ENCODE peak calls at places on chromosomes 6 and 20, in nine cellular contexts. One of them, this sample, is unnamed.

GRCh38 chr6:50271266-50271665 is 221.5 kb upstream of the DEFB112 start:
- DNase-seq in esophagus squamous epithelium: no peak
- DNase-seq in heart left ventricle: no peak
- DNase-seq in cardiac muscle cell: no peak
- DNase-seq in ovary: no peak
- DNase-seq in lower lobe of right lung: no peak
- DNase-seq in mammary epithelial cell: peak; percentile 65
- DNase-seq in breast epithelium: no peak
- DNase-seq in CD8-positive, alpha-beta T cell: no peak
- DNase-seq in this sample: no peak

GRCh38 chr6:3894535-3895302 is 45.5 kb downstream of the FAM50B start:
- DNase-seq in mammary epithelial cell: no peak
- DNase-seq in CD8-positive, alpha-beta T cell: no peak
- DNase-seq in lower lobe of right lung: no peak
- DNase-seq in heart left ventricle: no peak
- DNase-seq in cardiac muscle cell: no peak
- DNase-seq in esophagus squamous epithelium: no peak
- DNase-seq in ovary: no peak
- DNase-seq in breast epithelium: no peak
- DNase-seq in this sample: no peak

GRCh38 chr6:105608711-105609374 is 206.0 kb upstream of the PREP start:
- DNase-seq in CD8-positive, alpha-beta T cell: no peak
- DNase-seq in mammary epithelial cell: peak; percentile 84
- DNase-seq in esophagus squamous epithelium: no peak
- DNase-seq in lower lobe of right lung: peak; percentile 43
- DNase-seq in breast epithelium: no peak
- DNase-seq in cardiac muscle cell: peak; percentile 56
- DNase-seq in ovary: no peak
- DNase-seq in heart left ventricle: no peak
- DNase-seq in this sample: no peak

GRCh38 chr6:140909156-140909555 is 1223.6 kb upstream of the GJE1 start:
- DNase-seq in mammary epithelial cell: peak; percentile 46
- DNase-seq in breast epithelium: no peak
- DNase-seq in cardiac muscle cell: no peak
- DNase-seq in esophagus squamous epithelium: no peak
- DNase-seq in heart left ventricle: no peak
- DNase-seq in lower lobe of right lung: no peak
- DNase-seq in CD8-positive, alpha-beta T cell: no peak
- DNase-seq in ovary: no peak
- DNase-seq in this sample: no peak

GRCh38 chr6:121520337-121521163 is 85.1 kb downstream of the GJA1 start:
- DNase-seq in esophagus squamous epithelium: no peak
- DNase-seq in cardiac muscle cell: peak; percentile 47
- DNase-seq in lower lobe of right lung: no peak
- DNase-seq in ovary: no peak
- DNase-seq in heart left ventricle: no peak
- DNase-seq in CD8-positive, alpha-beta T cell: no peak
- DNase-seq in mammary epithelial cell: peak; percentile 15
- DNase-seq in breast epithelium: no peak
- DNase-seq in this sample: no peak

GRCh38 chr20:35871311-35871771 is 83.0 kb downstream of the SCAND1 start:
- DNase-seq in cardiac muscle cell: peak; percentile 58
- DNase-seq in mammary epithelial cell: peak; percentile 51
- DNase-seq in heart left ventricle: no peak
- DNase-seq in esophagus squamous epithelium: no peak
- DNase-seq in breast epithelium: peak; percentile 31
- DNase-seq in ovary: peak; percentile 41
- DNase-seq in lower lobe of right lung: no peak
- DNase-seq in CD8-positive, alpha-beta T cell: no peak
- DNase-seq in this sample: no peak

GRCh38 chr20:35972445-35972844 is 4.1 kb downstream of the CNBD2 start:
- DNase-seq in mammary epithelial cell: no peak
- DNase-seq in esophagus squamous epithelium: no peak
- DNase-seq in CD8-positive, alpha-beta T cell: no peak
- DNase-seq in lower lobe of right lung: no peak
- DNase-seq in cardiac muscle cell: no peak
- DNase-seq in ovary: no peak
- DNase-seq in heart left ventricle: no peak
- DNase-seq in breast epithelium: no peak
- DNase-seq in this sample: no peak

GRCh38 chr20:41005361-41005729 is 23.3 kb upstream of the TOP1 start:
- DNase-seq in breast epithelium: peak; percentile 93
- DNase-seq in CD8-positive, alpha-beta T cell: no peak
- DNase-seq in mammary epithelial cell: peak; percentile 91
- DNase-seq in cardiac muscle cell: peak; percentile 99
- DNase-seq in ovary: peak; percentile 70
- DNase-seq in lower lobe of right lung: peak; percentile 86
- DNase-seq in heart left ventricle: peak; percentile 87
- DNase-seq in esophagus squamous epithelium: peak; percentile 40
- DNase-seq in this sample: peak; percentile 60

GRCh38 chr20:10133532-10133931 is 85.1 kb upstream of the SNAP25 start:
- DNase-seq in heart left ventricle: no peak
- DNase-seq in ovary: no peak
- DNase-seq in cardiac muscle cell: no peak
- DNase-seq in esophagus squamous epithelium: no peak
- DNase-seq in lower lobe of right lung: no peak
- DNase-seq in CD8-positive, alpha-beta T cell: no peak
- DNase-seq in breast epithelium: no peak
- DNase-seq in mammary epithelial cell: no peak
- DNase-seq in this sample: no peak

GRCh38 chr20:20217626-20218025 is 150.3 kb upstream of the INSM1 start:
- DNase-seq in heart left ventricle: no peak
- DNase-seq in lower lobe of right lung: no peak
- DNase-seq in CD8-positive, alpha-beta T cell: no peak
- DNase-seq in mammary epithelial cell: no peak
- DNase-seq in esophagus squamous epithelium: no peak
- DNase-seq in cardiac muscle cell: no peak
- DNase-seq in ovary: no peak
- DNase-seq in breast epithelium: no peak
- DNase-seq in this sample: no peak

GRCh38 chr20:641516-641913 is 11.5 kb downstream of the SRXN1 start:
- DNase-seq in esophagus squamous epithelium: no peak
- DNase-seq in CD8-positive, alpha-beta T cell: no peak
- DNase-seq in breast epithelium: no peak
- DNase-seq in mammary epithelial cell: no peak
- DNase-seq in heart left ventricle: no peak
- DNase-seq in cardiac muscle cell: no peak
- DNase-seq in ovary: no peak
- DNase-seq in lower lobe of right lung: no peak
- DNase-seq in this sample: no peak

GRCh38 chr6:160348552-160349441 is 619 bp downstream of the SLC22A3 start:
- DNase-seq in ovary: peak; percentile 71
- DNase-seq in esophagus squamous epithelium: no peak
- DNase-seq in breast epithelium: no peak
- DNase-seq in lower lobe of right lung: peak; percentile 74
- DNase-seq in cardiac muscle cell: peak; percentile 51
- DNase-seq in mammary epithelial cell: peak; percentile 31
- DNase-seq in CD8-positive, alpha-beta T cell: no peak
- DNase-seq in heart left ventricle: no peak
- DNase-seq in this sample: no peak

GRCh38 chr20:62301773-62302340 is 940 bp upstream of the ADRM1 start:
- DNase-seq in breast epithelium: peak; percentile 91
- DNase-seq in lower lobe of right lung: peak; percentile 96
- DNase-seq in heart left ventricle: peak; percentile 94
- DNase-seq in mammary epithelial cell: peak; percentile 89
- DNase-seq in CD8-positive, alpha-beta T cell: peak; percentile 83
- DNase-seq in ovary: peak; percentile 84
- DNase-seq in esophagus squamous epithelium: peak; percentile 65
- DNase-seq in cardiac muscle cell: peak; percentile 94
- DNase-seq in this sample: peak; percentile 81

GRCh38 chr6:141562181-141562800 is 570.4 kb upstream of the GJE1 start:
- DNase-seq in esophagus squamous epithelium: no peak
- DNase-seq in mammary epithelial cell: no peak
- DNase-seq in CD8-positive, alpha-beta T cell: peak; percentile 11
- DNase-seq in cardiac muscle cell: peak; percentile 43
- DNase-seq in ovary: peak; percentile 30
- DNase-seq in lower lobe of right lung: peak; percentile 42
- DNase-seq in heart left ventricle: peak; percentile 61
- DNase-seq in breast epithelium: no peak
- DNase-seq in this sample: no peak

GRCh38 chr6:32113386-32114352 is 4.5 kb upstream of the TNXB start:
- DNase-seq in esophagus squamous epithelium: no peak
- DNase-seq in lower lobe of right lung: peak; percentile 79
- DNase-seq in ovary: peak; percentile 95
- DNase-seq in CD8-positive, alpha-beta T cell: no peak
- DNase-seq in cardiac muscle cell: peak; percentile 98
- DNase-seq in breast epithelium: peak; percentile 68
- DNase-seq in heart left ventricle: peak; percentile 88
- DNase-seq in mammary epithelial cell: no peak
- DNase-seq in this sample: peak; percentile 86

GRCh38 chr6:158057213-158057987 is 75.7 kb downstream of the SYNJ2 start:
- DNase-seq in ovary: no peak
- DNase-seq in CD8-positive, alpha-beta T cell: no peak
- DNase-seq in cardiac muscle cell: peak; percentile 84
- DNase-seq in breast epithelium: no peak
- DNase-seq in esophagus squamous epithelium: no peak
- DNase-seq in heart left ventricle: peak; percentile 61
- DNase-seq in mammary epithelial cell: peak; percentile 96
- DNase-seq in lower lobe of right lung: no peak
- DNase-seq in this sample: no peak

GRCh38 chr6:158056355-158056754 is 74.7 kb downstream of the SYNJ2 start:
- DNase-seq in heart left ventricle: no peak
- DNase-seq in breast epithelium: no peak
- DNase-seq in ovary: no peak
- DNase-seq in CD8-positive, alpha-beta T cell: no peak
- DNase-seq in esophagus squamous epithelium: no peak
- DNase-seq in lower lobe of right lung: no peak
- DNase-seq in cardiac muscle cell: no peak
- DNase-seq in mammary epithelial cell: no peak
- DNase-seq in this sample: no peak

GRCh38 chr6:158059108-158059507 is 77.4 kb downstream of the SYNJ2 start:
- DNase-seq in ovary: no peak
- DNase-seq in mammary epithelial cell: no peak
- DNase-seq in heart left ventricle: no peak
- DNase-seq in cardiac muscle cell: no peak
- DNase-seq in esophagus squamous epithelium: no peak
- DNase-seq in lower lobe of right lung: no peak
- DNase-seq in CD8-positive, alpha-beta T cell: no peak
- DNase-seq in breast epithelium: no peak
- DNase-seq in this sample: no peak

GRCh38 chr6:158056804-158057203 is 75.1 kb downstream of the SYNJ2 start:
- DNase-seq in esophagus squamous epithelium: no peak
- DNase-seq in CD8-positive, alpha-beta T cell: no peak
- DNase-seq in lower lobe of right lung: no peak
- DNase-seq in ovary: no peak
- DNase-seq in cardiac muscle cell: no peak
- DNase-seq in mammary epithelial cell: no peak
- DNase-seq in breast epithelium: no peak
- DNase-seq in heart left ventricle: peak; percentile 43
- DNase-seq in this sample: no peak

DNA sequence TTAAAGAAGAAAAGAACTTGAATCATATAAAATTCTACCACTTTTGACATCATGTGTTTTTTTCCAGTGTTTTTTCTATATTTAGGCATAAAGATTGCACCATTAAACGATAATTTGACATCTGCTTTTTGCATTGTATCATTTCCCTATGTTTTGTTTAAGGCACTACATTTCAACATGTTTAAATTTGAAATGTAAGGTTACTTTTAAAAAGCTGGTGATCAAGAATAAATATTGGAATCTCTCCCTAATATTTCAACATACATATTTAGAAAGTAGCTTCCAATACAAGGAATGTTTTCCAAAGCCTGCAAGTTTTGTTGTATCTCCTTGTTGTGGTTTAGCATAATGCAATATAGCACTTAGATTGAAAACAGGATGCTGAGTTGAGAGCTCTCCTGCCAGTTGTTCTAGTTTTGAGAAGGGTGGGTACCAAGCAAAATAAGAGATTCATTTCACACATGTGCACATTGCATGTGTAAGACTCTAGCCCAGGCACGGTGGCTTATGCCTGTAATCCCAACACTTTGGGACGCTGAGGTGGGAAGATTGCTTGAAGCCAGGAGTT is 76.6 kb downstream of the SYNJ2 start:
- DNase-seq in ovary: no peak
- DNase-seq in heart left ventricle: no peak
- DNase-seq in mammary epithelial cell: no peak
- DNase-seq in cardiac muscle cell: peak; percentile 53
- DNase-seq in lower lobe of right lung: no peak
- DNase-seq in esophagus squamous epithelium: no peak
- DNase-seq in CD8-positive, alpha-beta T cell: no peak
- DNase-seq in breast epithelium: no peak
- DNase-seq in this sample: no peak
- H3K4me1 ChIP-seq in ovary: peaks cover 11% of the 10 kb centered on the region
- H3K4me1 ChIP-seq in heart left ventricle: peaks cover 12% of the 10 kb centered on the region
- H3K4me1 ChIP-seq in mammary epithelial cell: peaks cover 33% of the 10 kb centered on the region
- H3K4me1 ChIP-seq in cardiac muscle cell: no peaks in the 10 kb centered on the region
- H3K4me1 ChIP-seq in lower lobe of right lung: peaks cover 17% of the 10 kb centered on the region
- H3K4me1 ChIP-seq in esophagus squamous epithelium: peaks cover 18% of the 10 kb centered on the region
- H3K4me1 ChIP-seq in CD8-positive, alpha-beta T cell: peaks cover 27% of the 10 kb centered on the region
- H3K4me1 ChIP-seq in breast epithelium: peaks cover 11% of the 10 kb centered on the region
- H3K4me1 ChIP-seq in this sample: peaks cover 11% of the 10 kb centered on the region

DNA sequence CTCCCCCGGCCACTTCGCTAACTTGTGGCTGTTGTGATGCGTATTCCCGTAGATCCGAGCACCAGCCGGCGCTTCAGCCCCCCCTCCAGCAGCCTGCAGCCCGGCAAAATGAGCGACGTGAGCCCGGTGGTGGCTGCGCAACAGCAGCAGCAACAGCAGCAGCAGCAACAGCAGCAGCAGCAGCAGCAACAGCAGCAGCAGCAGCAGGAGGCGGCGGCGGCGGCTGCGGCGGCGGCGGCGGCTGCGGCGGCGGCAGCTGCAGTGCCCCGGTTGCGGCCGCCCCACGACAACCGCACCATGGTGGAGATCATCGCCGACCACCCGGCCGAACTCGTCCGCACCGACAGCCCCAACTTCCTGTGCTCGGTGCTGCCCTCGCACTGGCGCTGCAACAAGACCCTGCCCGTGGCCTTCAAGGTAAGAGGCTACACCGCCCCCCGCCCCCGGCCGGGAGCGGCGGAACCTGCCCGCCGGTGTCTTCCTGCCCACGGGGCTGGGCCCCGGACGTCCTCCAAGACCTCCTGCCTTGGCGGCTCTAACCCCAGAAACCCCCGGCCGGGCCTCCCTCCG is 44.9 kb upstream of the SUPT3H start:
- DNase-seq in breast epithelium: no peak
- DNase-seq in CD8-positive, alpha-beta T cell: peak; percentile 71
- DNase-seq in ovary: peak; percentile 47
- DNase-seq in heart left ventricle: peak; percentile 78
- DNase-seq in mammary epithelial cell: peak; percentile 57
- DNase-seq in esophagus squamous epithelium: no peak
- DNase-seq in cardiac muscle cell: peak; percentile 76
- DNase-seq in lower lobe of right lung: peak; percentile 61
- DNase-seq in this sample: no peak
- H3K4me3 ChIP-seq in breast epithelium: peak overlapping the region; percentile 76
- H3K4me3 ChIP-seq in CD8-positive, alpha-beta T cell: peak overlapping the region; percentile 83
- H3K4me3 ChIP-seq in ovary: peak overlapping the region; percentile 46
- H3K4me3 ChIP-seq in heart left ventricle: peak overlapping the region; percentile 81
- H3K4me3 ChIP-seq in mammary epithelial cell: peak overlapping the region; percentile 91
- H3K4me3 ChIP-seq in esophagus squamous epithelium: peak overlapping the region; percentile 79
- H3K4me3 ChIP-seq in cardiac muscle cell: peak overlapping the region; percentile 48
- H3K4me3 ChIP-seq in lower lobe of right lung: peak overlapping the region; percentile 60
- H3K4me3 ChIP-seq in this sample: peak overlapping the region; percentile 74

GRCh38 chr6:169709293-169709692 is 7.4 kb downstream of the C6orf120 start:
- DNase-seq in lower lobe of right lung: no peak
- DNase-seq in mammary epithelial cell: no peak
- DNase-seq in cardiac muscle cell: no peak
- DNase-seq in heart left ventricle: no peak
- DNase-seq in breast epithelium: no peak
- DNase-seq in ovary: no peak
- DNase-seq in CD8-positive, alpha-beta T cell: no peak
- DNase-seq in esophagus squamous epithelium: no peak
- DNase-seq in this sample: no peak
- TF ChIP-seq CTCF in lower lobe of right lung: no peak
- TF ChIP-seq CTCF in mammary epithelial cell: no peak
- TF ChIP-seq CTCF in cardiac muscle cell: no peak
- TF ChIP-seq CTCF in heart left ventricle: no peak
- TF ChIP-seq CTCF in breast epithelium: no peak
- TF ChIP-seq CTCF in ovary: no peak
- TF ChIP-seq CTCF in CD8-positive, alpha-beta T cell: no peak
- TF ChIP-seq CTCF in esophagus squamous epithelium: no peak
- TF ChIP-seq CTCF in this sample: no peak

GRCh38 chr6:139587469-139587868 is 213.0 kb upstream of the CITED2 start:
- DNase-seq in cardiac muscle cell: peak; percentile 79
- DNase-seq in esophagus squamous epithelium: no peak
- DNase-seq in CD8-positive, alpha-beta T cell: no peak
- DNase-seq in lower lobe of right lung: no peak
- DNase-seq in mammary epithelial cell: peak; percentile 56
- DNase-seq in ovary: no peak
- DNase-seq in heart left ventricle: no peak
- DNase-seq in breast epithelium: no peak
- DNase-seq in this sample: no peak
- H3K4me1 ChIP-seq in cardiac muscle cell: peaks cover 56% of the 10 kb centered on the region
- H3K4me1 ChIP-seq in esophagus squamous epithelium: no peaks in the 10 kb centered on the region
- H3K4me1 ChIP-seq in CD8-positive, alpha-beta T cell: no peaks in the 10 kb centered on the region
- H3K4me1 ChIP-seq in lower lobe of right lung: peaks cover 25% of the 10 kb centered on the region
- H3K4me1 ChIP-seq in mammary epithelial cell: peaks cover 19% of the 10 kb centered on the region
- H3K4me1 ChIP-seq in ovary: peaks cover 12% of the 10 kb centered on the region
- H3K4me1 ChIP-seq in heart left ventricle: no peaks in the 10 kb centered on the region
- H3K4me1 ChIP-seq in breast epithelium: no peaks in the 10 kb centered on the region
- H3K4me1 ChIP-seq in this sample: peaks cover 12% of the 10 kb centered on the region